ENCODE peak calls at places on chromosomes 4 and X, in ten cellular contexts. One of them, this sample, is unnamed.

GRCh38 chr4:6472387-6473263 is at the start of gene PPP2R2C:
- DNase-seq in NAMALWA: no peak
- DNase-seq in kidney epithelial cell: no peak
- DNase-seq in A172: no peak
- DNase-seq in osteocyte: peak
- DNase-seq in HEK293T: peak
- DNase-seq in skeletal muscle cell: no peak
- DNase-seq in glomerular endothelial cell: no peak
- DNase-seq in cardiac muscle cell: no peak
- DNase-seq in NCI-H1436: no peak
- DNase-seq in this sample: no peak

GRCh38 chr4:23040539-23040938 is 347.8 kb downstream of the GBA3 start:
- DNase-seq in NAMALWA: no peak
- DNase-seq in kidney epithelial cell: no peak
- DNase-seq in A172: no peak
- DNase-seq in osteocyte: no peak
- DNase-seq in HEK293T: no peak
- DNase-seq in skeletal muscle cell: no peak
- DNase-seq in glomerular endothelial cell: no peak
- DNase-seq in cardiac muscle cell: no peak
- DNase-seq in NCI-H1436: no peak
- DNase-seq in this sample: no peak

GRCh38 chr4:47830263-47831025 is 7.4 kb downstream of the CORIN start:
- DNase-seq in NAMALWA: no peak
- DNase-seq in kidney epithelial cell: no peak
- DNase-seq in A172: no peak
- DNase-seq in osteocyte: no peak
- DNase-seq in HEK293T: no peak
- DNase-seq in skeletal muscle cell: no peak
- DNase-seq in glomerular endothelial cell: no peak
- DNase-seq in cardiac muscle cell: no peak
- DNase-seq in NCI-H1436: no peak
- DNase-seq in this sample: no peak

GRCh38 chr4:184648220-184649025 is 824 bp downstream of the CASP3 start:
- DNase-seq in NAMALWA: peak
- DNase-seq in kidney epithelial cell: no peak
- DNase-seq in A172: peak
- DNase-seq in osteocyte: no peak
- DNase-seq in HEK293T: no peak
- DNase-seq in skeletal muscle cell: no peak
- DNase-seq in glomerular endothelial cell: no peak
- DNase-seq in cardiac muscle cell: peak
- DNase-seq in NCI-H1436: no peak
- DNase-seq in this sample: no peak

GRCh38 chr4:52825311-52826090 is 36.6 kb upstream of the RASL11B start:
- DNase-seq in NAMALWA: no peak
- DNase-seq in kidney epithelial cell: no peak
- DNase-seq in A172: no peak
- DNase-seq in osteocyte: no peak
- DNase-seq in HEK293T: no peak
- DNase-seq in skeletal muscle cell: no peak
- DNase-seq in glomerular endothelial cell: no peak
- DNase-seq in cardiac muscle cell: no peak
- DNase-seq in NCI-H1436: no peak
- DNase-seq in this sample: no peak

GRCh38 chr4:181150173-181150572 is 1093.0 kb upstream of the TENM3 start:
- DNase-seq in NAMALWA: no peak
- DNase-seq in kidney epithelial cell: peak
- DNase-seq in A172: no peak
- DNase-seq in osteocyte: no peak
- DNase-seq in HEK293T: no peak
- DNase-seq in skeletal muscle cell: no peak
- DNase-seq in glomerular endothelial cell: no peak
- DNase-seq in cardiac muscle cell: no peak
- DNase-seq in NCI-H1436: no peak
- DNase-seq in this sample: peak

GRCh38 chrX:55007633-55008032 is 7.5 kb downstream of the APEX2 start:
- DNase-seq in NAMALWA: no peak
- DNase-seq in kidney epithelial cell: no peak
- DNase-seq in A172: peak
- DNase-seq in osteocyte: no peak
- DNase-seq in HEK293T: no peak
- DNase-seq in skeletal muscle cell: peak
- DNase-seq in glomerular endothelial cell: no peak
- DNase-seq in cardiac muscle cell: peak
- DNase-seq in NCI-H1436: no peak
- DNase-seq in this sample: peak

GRCh38 chr4:72394264-72394663 is 174.8 kb downstream of the ADAMTS3 start:
- DNase-seq in NAMALWA: no peak
- DNase-seq in kidney epithelial cell: peak
- DNase-seq in A172: no peak
- DNase-seq in osteocyte: no peak
- DNase-seq in HEK293T: no peak
- DNase-seq in skeletal muscle cell: no peak
- DNase-seq in glomerular endothelial cell: no peak
- DNase-seq in cardiac muscle cell: peak
- DNase-seq in NCI-H1436: no peak
- DNase-seq in this sample: no peak

GRCh38 chr4:140049024-140049923 is 104.7 kb downstream of the MAML3 start:
- DNase-seq in NAMALWA: peak
- DNase-seq in kidney epithelial cell: no peak
- DNase-seq in A172: peak
- DNase-seq in osteocyte: no peak
- DNase-seq in HEK293T: peak
- DNase-seq in skeletal muscle cell: no peak
- DNase-seq in glomerular endothelial cell: no peak
- DNase-seq in cardiac muscle cell: peak
- DNase-seq in NCI-H1436: peak
- DNase-seq in this sample: no peak

GRCh38 chr4:79528241-79528706 is 120.2 kb upstream of the GK2 start:
- DNase-seq in NAMALWA: no peak
- DNase-seq in kidney epithelial cell: peak
- DNase-seq in A172: peak
- DNase-seq in osteocyte: no peak
- DNase-seq in HEK293T: no peak
- DNase-seq in skeletal muscle cell: no peak
- DNase-seq in glomerular endothelial cell: no peak
- DNase-seq in cardiac muscle cell: no peak
- DNase-seq in NCI-H1436: no peak
- DNase-seq in this sample: peak

GRCh38 chr4:14289708-14290107 is 662.2 kb upstream of the BOD1L1 start:
- DNase-seq in NAMALWA: no peak
- DNase-seq in kidney epithelial cell: no peak
- DNase-seq in A172: peak
- DNase-seq in osteocyte: no peak
- DNase-seq in HEK293T: no peak
- DNase-seq in skeletal muscle cell: no peak
- DNase-seq in glomerular endothelial cell: no peak
- DNase-seq in cardiac muscle cell: no peak
- DNase-seq in NCI-H1436: no peak
- DNase-seq in this sample: no peak

GRCh38 chrX:138001219-138001618 is 435.3 kb downstream of the ZIC3 start:
- DNase-seq in NAMALWA: no peak
- DNase-seq in kidney epithelial cell: no peak
- DNase-seq in A172: no peak
- DNase-seq in osteocyte: no peak
- DNase-seq in HEK293T: no peak
- DNase-seq in skeletal muscle cell: no peak
- DNase-seq in glomerular endothelial cell: no peak
- DNase-seq in cardiac muscle cell: no peak
- DNase-seq in NCI-H1436: no peak
- DNase-seq in this sample: no peak

GRCh38 chrX:77742788-77743476 is 43.1 kb downstream of the ATRX start:
- DNase-seq in NAMALWA: no peak
- DNase-seq in kidney epithelial cell: no peak
- DNase-seq in A172: no peak
- DNase-seq in osteocyte: no peak
- DNase-seq in HEK293T: no peak
- DNase-seq in skeletal muscle cell: no peak
- DNase-seq in glomerular endothelial cell: no peak
- DNase-seq in cardiac muscle cell: no peak
- DNase-seq in NCI-H1436: no peak
- DNase-seq in this sample: no peak

GRCh38 chr4:10917475-10918103 is 233.0 kb upstream of the CLNK start:
- DNase-seq in NAMALWA: no peak
- DNase-seq in kidney epithelial cell: no peak
- DNase-seq in A172: no peak
- DNase-seq in osteocyte: no peak
- DNase-seq in HEK293T: no peak
- DNase-seq in skeletal muscle cell: no peak
- DNase-seq in glomerular endothelial cell: no peak
- DNase-seq in cardiac muscle cell: no peak
- DNase-seq in NCI-H1436: peak
- DNase-seq in this sample: peak

GRCh38 chr4:168632246-168632832 is 135.5 kb downstream of the PALLD start:
- DNase-seq in NAMALWA: no peak
- DNase-seq in kidney epithelial cell: no peak
- DNase-seq in A172: no peak
- DNase-seq in osteocyte: no peak
- DNase-seq in HEK293T: no peak
- DNase-seq in skeletal muscle cell: no peak
- DNase-seq in glomerular endothelial cell: no peak
- DNase-seq in cardiac muscle cell: no peak
- DNase-seq in NCI-H1436: no peak
- DNase-seq in this sample: no peak

This sample was measured in astrocyte of the cerebellum.